ENCODE peak calls at places on chromosomes 1 and 21, in eight cellular contexts. One of them, this sample, is unnamed.

GRCh38 chr1:230049731-230050130 is 17.3 kb upstream of the GALNT2 start:
- DNase-seq in hepatocyte: no peak
- DNase-seq in breast epithelium: no peak
- DNase-seq in spleen: no peak
- DNase-seq in A673: no peak
- DNase-seq in heart right ventricle: peak; percentile 23
- DNase-seq in uterus: no peak
- DNase-seq in GM12878: no peak
- DNase-seq in this sample: no peak

GRCh38 chr1:29502225-29502755 is 266.0 kb downstream of the PTPRU start:
- DNase-seq in hepatocyte: no peak
- DNase-seq in breast epithelium: no peak
- DNase-seq in spleen: no peak
- DNase-seq in A673: no peak
- DNase-seq in heart right ventricle: no peak
- DNase-seq in uterus: no peak
- DNase-seq in GM12878: no peak
- DNase-seq in this sample: no peak

GRCh38 chr1:5637171-5637570 is 355.1 kb downstream of the NPHP4 start:
- DNase-seq in hepatocyte: no peak
- DNase-seq in breast epithelium: no peak
- DNase-seq in spleen: no peak
- DNase-seq in A673: peak; percentile 51
- DNase-seq in heart right ventricle: no peak
- DNase-seq in uterus: no peak
- DNase-seq in GM12878: no peak
- DNase-seq in this sample: no peak

GRCh38 chr1:77170687-77171086 is 48.5 kb downstream of the PIGK start:
- DNase-seq in hepatocyte: no peak
- DNase-seq in breast epithelium: no peak
- DNase-seq in spleen: no peak
- DNase-seq in A673: no peak
- DNase-seq in heart right ventricle: no peak
- DNase-seq in uterus: no peak
- DNase-seq in GM12878: no peak
- DNase-seq in this sample: no peak

GRCh38 chr1:227888404-227889046 is 59.2 kb downstream of the WNT9A start:
- DNase-seq in hepatocyte: peak; percentile 3
- DNase-seq in breast epithelium: no peak
- DNase-seq in spleen: peak; percentile 74
- DNase-seq in A673: no peak
- DNase-seq in heart right ventricle: no peak
- DNase-seq in uterus: peak; percentile 13
- DNase-seq in GM12878: no peak
- DNase-seq in this sample: peak; percentile 61

GRCh38 chr1:82269466-82269865 is 468.7 kb downstream of the ADGRL2 start:
- DNase-seq in hepatocyte: peak; percentile 28
- DNase-seq in breast epithelium: no peak
- DNase-seq in spleen: no peak
- DNase-seq in A673: no peak
- DNase-seq in heart right ventricle: no peak
- DNase-seq in uterus: no peak
- DNase-seq in GM12878: no peak
- DNase-seq in this sample: no peak

GRCh38 chr1:54486864-54487263 is 61.2 kb upstream of the ACOT11 start:
- DNase-seq in hepatocyte: peak; percentile 28
- DNase-seq in breast epithelium: no peak
- DNase-seq in spleen: no peak
- DNase-seq in A673: no peak
- DNase-seq in heart right ventricle: no peak
- DNase-seq in uterus: no peak
- DNase-seq in GM12878: no peak
- DNase-seq in this sample: no peak

GRCh38 chr1:84143796-84144565 is at the start of gene PRKACB:
- DNase-seq in hepatocyte: no peak
- DNase-seq in breast epithelium: no peak
- DNase-seq in spleen: no peak
- DNase-seq in A673: peak; percentile 72
- DNase-seq in heart right ventricle: no peak
- DNase-seq in uterus: no peak
- DNase-seq in GM12878: peak; percentile 24
- DNase-seq in this sample: no peak

GRCh38 chr1:66539491-66539890 is 5.5 kb downstream of the SGIP1 start:
- DNase-seq in hepatocyte: no peak
- DNase-seq in breast epithelium: no peak
- DNase-seq in spleen: no peak
- DNase-seq in A673: no peak
- DNase-seq in heart right ventricle: no peak
- DNase-seq in uterus: no peak
- DNase-seq in GM12878: no peak
- DNase-seq in this sample: no peak

GRCh38 chr1:78839704-78840277 is 166.7 kb downstream of the ADGRL4 start:
- DNase-seq in hepatocyte: peak; percentile 69
- DNase-seq in breast epithelium: no peak
- DNase-seq in spleen: no peak
- DNase-seq in A673: peak; percentile 62
- DNase-seq in heart right ventricle: no peak
- DNase-seq in uterus: no peak
- DNase-seq in GM12878: no peak
- DNase-seq in this sample: no peak

GRCh38 chr1:86648255-86648654 is 56.1 kb upstream of the SH3GLB1 start:
- DNase-seq in hepatocyte: no peak
- DNase-seq in breast epithelium: no peak
- DNase-seq in spleen: no peak
- DNase-seq in A673: peak; percentile 34
- DNase-seq in heart right ventricle: no peak
- DNase-seq in uterus: no peak
- DNase-seq in GM12878: no peak
- DNase-seq in this sample: no peak

GRCh38 chr1:231407537-231408396 is 14.3 kb downstream of the EGLN1 start:
- DNase-seq in hepatocyte: peak; percentile 58
- DNase-seq in breast epithelium: no peak
- DNase-seq in spleen: no peak
- DNase-seq in A673: no peak
- DNase-seq in heart right ventricle: no peak
- DNase-seq in uterus: no peak
- DNase-seq in GM12878: no peak
- DNase-seq in this sample: no peak

GRCh38 chr1:38029081-38029681 is 16.6 kb downstream of the UTP11 start:
- DNase-seq in hepatocyte: peak; percentile 51
- DNase-seq in breast epithelium: no peak
- DNase-seq in spleen: no peak
- DNase-seq in A673: peak; percentile 87
- DNase-seq in heart right ventricle: peak; percentile 51
- DNase-seq in uterus: peak; percentile 48
- DNase-seq in GM12878: no peak
- DNase-seq in this sample: no peak
- TF ChIP-seq CTCF in hepatocyte: no peak
- TF ChIP-seq CTCF in breast epithelium: no peak
- TF ChIP-seq CTCF in spleen: no peak
- TF ChIP-seq CTCF in A673: peak; percentile 29
- TF ChIP-seq CTCF in heart right ventricle: no peak
- TF ChIP-seq CTCF in uterus: no peak
- TF ChIP-seq CTCF in GM12878: no peak
- TF ChIP-seq CTCF in this sample: no peak

GRCh38 chr1:223775711-223776074 is 63.4 kb downstream of the CAPN2 start:
- DNase-seq in hepatocyte: no peak
- DNase-seq in breast epithelium: no peak
- DNase-seq in spleen: no peak
- DNase-seq in A673: no peak
- DNase-seq in heart right ventricle: no peak
- DNase-seq in uterus: no peak
- DNase-seq in GM12878: no peak
- DNase-seq in this sample: no peak

GRCh38 chr1:223775054-223775453 is 62.7 kb downstream of the CAPN2 start:
- DNase-seq in hepatocyte: no peak
- DNase-seq in breast epithelium: no peak
- DNase-seq in spleen: no peak
- DNase-seq in A673: no peak
- DNase-seq in heart right ventricle: no peak
- DNase-seq in uterus: no peak
- DNase-seq in GM12878: no peak
- DNase-seq in this sample: no peak

GRCh38 chr1:223776075-223776814 is 63.9 kb downstream of the CAPN2 start:
- DNase-seq in hepatocyte: peak; percentile 67
- DNase-seq in breast epithelium: no peak
- DNase-seq in spleen: no peak
- DNase-seq in A673: peak; percentile 22
- DNase-seq in heart right ventricle: no peak
- DNase-seq in uterus: no peak
- DNase-seq in GM12878: no peak
- DNase-seq in this sample: no peak

GRCh38 chr1:223772771-223773160 is 60.4 kb downstream of the CAPN2 start:
- DNase-seq in hepatocyte: no peak
- DNase-seq in breast epithelium: no peak
- DNase-seq in spleen: no peak
- DNase-seq in A673: no peak
- DNase-seq in heart right ventricle: no peak
- DNase-seq in uterus: no peak
- DNase-seq in GM12878: no peak
- DNase-seq in this sample: no peak

GRCh38 chr1:223774133-223774811 is 61.9 kb downstream of the CAPN2 start:
- DNase-seq in hepatocyte: no peak
- DNase-seq in breast epithelium: no peak
- DNase-seq in spleen: no peak
- DNase-seq in A673: no peak
- DNase-seq in heart right ventricle: no peak
- DNase-seq in uterus: no peak
- DNase-seq in GM12878: no peak
- DNase-seq in this sample: no peak
- H3K4me1 ChIP-seq in hepatocyte: peaks cover 29% of the 10 kb centered on the region
- H3K4me1 ChIP-seq in breast epithelium: no peaks in the 10 kb centered on the region
- H3K4me1 ChIP-seq in spleen: no peaks in the 10 kb centered on the region
- H3K4me1 ChIP-seq in A673: no peaks in the 10 kb centered on the region
- H3K4me1 ChIP-seq in heart right ventricle: peaks cover 74% of the 10 kb centered on the region
- H3K4me1 ChIP-seq in uterus: peaks cover 7% of the 10 kb centered on the region
- H3K4me1 ChIP-seq in GM12878: peaks cover 11% of the 10 kb centered on the region
- H3K4me1 ChIP-seq in this sample: peaks cover 11% of the 10 kb centered on the region

GRCh38 chr1:234926574-234927311 is 201.9 kb downstream of the TOMM20 start:
- DNase-seq in hepatocyte: no peak
- DNase-seq in breast epithelium: no peak
- DNase-seq in spleen: peak; percentile 83
- DNase-seq in A673: no peak
- DNase-seq in heart right ventricle: no peak
- DNase-seq in uterus: no peak
- DNase-seq in GM12878: peak; percentile 95
- DNase-seq in this sample: peak; percentile 64
- TF ChIP-seq CTCF in hepatocyte: no peak
- TF ChIP-seq CTCF in breast epithelium: no peak
- TF ChIP-seq CTCF in spleen: no peak
- TF ChIP-seq CTCF in A673: no peak
- TF ChIP-seq CTCF in heart right ventricle: no peak
- TF ChIP-seq CTCF in uterus: no peak
- TF ChIP-seq CTCF in GM12878: no peak
- TF ChIP-seq CTCF in this sample: no peak

DNA sequence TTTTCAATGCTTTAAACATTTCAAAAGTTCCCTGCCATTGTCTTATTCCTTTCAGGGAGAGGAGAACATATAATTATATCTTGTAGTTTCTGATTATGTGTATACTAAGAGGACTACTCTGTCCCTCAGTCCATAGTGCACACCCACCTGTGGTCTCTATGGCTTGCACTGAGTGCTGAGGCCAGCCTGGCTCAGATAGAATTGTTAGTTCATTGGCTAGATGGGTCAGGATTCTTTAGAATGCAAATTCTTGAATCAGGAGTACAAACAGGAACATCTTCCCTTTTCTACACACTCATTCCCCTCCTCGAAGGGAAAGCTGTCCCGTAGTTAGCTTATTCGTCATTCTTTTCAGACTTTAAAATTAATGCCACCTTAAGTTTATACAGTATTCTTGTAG is 8.2 kb downstream of the BACH1 start:
- DNase-seq in hepatocyte: no peak
- DNase-seq in breast epithelium: no peak
- DNase-seq in spleen: no peak
- DNase-seq in A673: no peak
- DNase-seq in heart right ventricle: no peak
- DNase-seq in uterus: no peak
- DNase-seq in GM12878: no peak
- DNase-seq in this sample: no peak
- H3K4me1 ChIP-seq in hepatocyte: peaks cover 41% of the 10 kb centered on the region
- H3K4me1 ChIP-seq in breast epithelium: peaks cover 12% of the 10 kb centered on the region
- H3K4me1 ChIP-seq in spleen: peaks cover 47% of the 10 kb centered on the region
- H3K4me1 ChIP-seq in A673: peaks cover 75% of the 10 kb centered on the region
- H3K4me1 ChIP-seq in heart right ventricle: peaks cover 73% of the 10 kb centered on the region
- H3K4me1 ChIP-seq in uterus: peaks cover 4% of the 10 kb centered on the region
- H3K4me1 ChIP-seq in GM12878: peaks cover 25% of the 10 kb centered on the region
- H3K4me1 ChIP-seq in this sample: peaks cover 36% of the 10 kb centered on the region

DNA sequence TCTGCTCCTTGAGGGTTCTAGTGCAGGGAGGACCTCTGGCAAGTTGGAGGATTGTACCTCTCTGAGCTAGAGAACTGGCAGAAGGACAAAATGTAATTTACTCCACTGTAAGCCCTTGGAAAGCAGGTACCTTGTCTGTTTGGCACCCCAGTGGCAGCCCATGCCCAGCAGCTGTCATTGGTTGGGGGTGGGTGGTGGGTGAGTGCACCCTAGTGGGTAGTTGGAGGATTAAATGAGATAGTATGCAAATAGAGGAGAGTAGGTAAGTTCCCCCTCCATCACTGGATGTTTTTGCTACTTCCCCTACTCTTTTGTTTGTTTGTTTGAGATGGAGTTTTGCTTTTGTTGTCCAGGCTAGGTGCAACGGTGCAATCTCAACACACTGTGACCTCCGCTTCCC is 69.8 kb downstream of the RYR2 start:
- DNase-seq in hepatocyte: no peak
- DNase-seq in breast epithelium: no peak
- DNase-seq in spleen: no peak
- DNase-seq in A673: no peak
- DNase-seq in heart right ventricle: no peak
- DNase-seq in uterus: no peak
- DNase-seq in GM12878: no peak
- DNase-seq in this sample: no peak
- TF ChIP-seq CTCF in hepatocyte: no peak
- TF ChIP-seq CTCF in breast epithelium: no peak
- TF ChIP-seq CTCF in spleen: no peak
- TF ChIP-seq CTCF in A673: no peak
- TF ChIP-seq CTCF in heart right ventricle: no peak
- TF ChIP-seq CTCF in uterus: no peak
- TF ChIP-seq CTCF in GM12878: no peak
- TF ChIP-seq CTCF in this sample: no peak

GRCh38 chr1:161503394-161503748 is 1.9 kb upstream of the FCGR2A start:
- DNase-seq in hepatocyte: no peak
- DNase-seq in breast epithelium: no peak
- DNase-seq in spleen: no peak
- DNase-seq in A673: no peak
- DNase-seq in heart right ventricle: no peak
- DNase-seq in uterus: no peak
- DNase-seq in GM12878: no peak
- DNase-seq in this sample: no peak
- H3K4me1 ChIP-seq in hepatocyte: peaks cover 5% of the 10 kb centered on the region
- H3K4me1 ChIP-seq in breast epithelium: no peaks in the 10 kb centered on the region
- H3K4me1 ChIP-seq in spleen: peaks cover 2% of the 10 kb centered on the region
- H3K4me1 ChIP-seq in A673: peaks cover 21% of the 10 kb centered on the region
- H3K4me1 ChIP-seq in heart right ventricle: peaks cover 2% of the 10 kb centered on the region
- H3K4me1 ChIP-seq in uterus: no peaks in the 10 kb centered on the region
- H3K4me1 ChIP-seq in GM12878: peaks cover 7% of the 10 kb centered on the region
- H3K4me1 ChIP-seq in this sample: no peaks in the 10 kb centered on the region

This sample was measured in tibial artery.